ENCODE peak calls at places on chromosomes 16 and 17, in eight cellular contexts. B is prostate gland; O is body of pancreas; N is sigmoid colon; Y is heart left ventricle; K is WERI-Rb-1; Z is effector memory CD4-positive, alpha-beta T cell; A is small intestine. U is an unnamed sample.
A peak's percentile ranks its signal among the peaks of the same experiment; 100 is the strongest.

GRCh38 chr16:88768041-88768876 is 16.8 kb downstream of the PIEZO1 start:
- DNase-seq in Z (no peak), B (no peak), N (peak; percentile 96), Y (no peak), K (peak; percentile 94), O (peak; percentile 52), A (no peak), U (no peak)

GRCh38 chr16:75653926-75654325 is 6.4 kb downstream of the TERF2IP start:
- DNase-seq in Z (no peak), O (no peak), N (no peak), B (no peak), A (no peak), K (no peak), Y (no peak), U (no peak)

GRCh38 chr16:31003744-31004143 is 6.7 kb downstream of the STX1B start:
- DNase-seq in O (no peak), K (no peak), Y (no peak), B (no peak), N (no peak), Z (no peak), A (no peak), U (no peak)

GRCh38 chr16:85437161-85438052 is 175.7 kb upstream of the GSE1 start:
- DNase-seq in A (peak; percentile 84), Y (no peak), K (peak; percentile 91), Z (no peak), B (peak; percentile 83), N (peak; percentile 80), O (peak; percentile 91), U (peak; percentile 87)

GRCh38 chr16:27698266-27698665 is 148.3 kb downstream of the KATNIP start:
- DNase-seq in Z (no peak), A (peak; percentile 17), O (no peak), K (peak; percentile 90), B (no peak), Y (no peak), N (no peak), U (peak; percentile 96)

GRCh38 chr16:28131743-28132393 is 68.4 kb upstream of the GSG1L start:
- DNase-seq in Z (no peak), O (no peak), N (no peak), K (no peak), B (no peak), Y (no peak), A (no peak), U (no peak)

GRCh38 chr17:63996430-63997182 is 1.5 kb upstream of the PRR29 start:
- DNase-seq in N (peak; percentile 43), O (no peak), Y (no peak), K (no peak), B (no peak), A (no peak), Z (no peak), U (peak; percentile 39)

GRCh38 chr17:57823469-57824401 is 26.1 kb downstream of the MRPS23 start:
- DNase-seq in K (peak; percentile 66), Y (no peak), N (no peak), B (no peak), A (no peak), O (no peak), Z (no peak), U (no peak)

GRCh38 chr17:64783556-64784352 is 121.6 kb upstream of the SMURF2 start:
- DNase-seq in K (no peak), A (no peak), B (no peak), Y (no peak), O (no peak), N (no peak), Z (no peak), U (no peak)

GRCh38 chr17:76433693-76434092 is 19.3 kb downstream of the UBE2O start:
- DNase-seq in N (no peak), Z (no peak), Y (no peak), A (no peak), B (no peak), K (no peak), O (no peak), U (no peak)

GRCh38 chr16:11605564-11605886 is 18.8 kb upstream of the LITAF start:
- DNase-seq in Y (no peak), A (no peak), Z (no peak), K (no peak), B (no peak), N (no peak), O (no peak), U (no peak)

GRCh38 chr17:64061157-64061898 is 40.9 kb upstream of the ICAM2 start:
- DNase-seq in N (no peak), A (no peak), Z (no peak), Y (no peak), K (no peak), B (no peak), O (no peak), U (no peak)

GRCh38 chr17:73498854-73499597 is 145.2 kb downstream of the SDK2 start:
- DNase-seq in N (no peak), K (no peak), B (no peak), O (no peak), Z (no peak), A (no peak), Y (no peak), U (no peak)

GRCh38 chr16:938136-938535 is 32.6 kb downstream of the LMF1 start:
- DNase-seq in B (no peak), Z (no peak), O (no peak), N (no peak), Y (no peak), K (no peak), A (no peak), U (no peak)

GRCh38 chr16:935684-936083 is 35.1 kb downstream of the LMF1 start:
- DNase-seq in O (no peak), K (no peak), Y (no peak), Z (no peak), A (no peak), B (no peak), N (no peak), U (peak; percentile 29)

GRCh38 chr16:937723-938122 is 33.1 kb downstream of the LMF1 start:
- DNase-seq in K (no peak), Y (no peak), O (no peak), N (no peak), A (peak; percentile 40), B (no peak), Z (no peak), U (no peak)

GRCh38 chr16:939311-939710 is 31.5 kb downstream of the LMF1 start:
- DNase-seq in Y (no peak), K (no peak), N (no peak), Z (no peak), O (no peak), A (no peak), B (no peak), U (no peak)

GRCh38 chr16:937311-937710 is 33.5 kb downstream of the LMF1 start:
- DNase-seq in B (no peak), N (no peak), K (no peak), Y (no peak), Z (no peak), A (no peak), O (no peak), U (no peak)
- H3K9me3 ChIP-seq in B (no peaks in the 10 kb centered on the region), N (no peaks in the 10 kb centered on the region), K (peaks cover 8% of the 10 kb centered on the region), Y (peaks cover 18% of the 10 kb centered on the region), Z (peaks cover 6% of the 10 kb centered on the region), A (no peaks in the 10 kb centered on the region), O (peaks cover 5% of the 10 kb centered on the region), U (peaks cover 19% of the 10 kb centered on the region)

DNA sequence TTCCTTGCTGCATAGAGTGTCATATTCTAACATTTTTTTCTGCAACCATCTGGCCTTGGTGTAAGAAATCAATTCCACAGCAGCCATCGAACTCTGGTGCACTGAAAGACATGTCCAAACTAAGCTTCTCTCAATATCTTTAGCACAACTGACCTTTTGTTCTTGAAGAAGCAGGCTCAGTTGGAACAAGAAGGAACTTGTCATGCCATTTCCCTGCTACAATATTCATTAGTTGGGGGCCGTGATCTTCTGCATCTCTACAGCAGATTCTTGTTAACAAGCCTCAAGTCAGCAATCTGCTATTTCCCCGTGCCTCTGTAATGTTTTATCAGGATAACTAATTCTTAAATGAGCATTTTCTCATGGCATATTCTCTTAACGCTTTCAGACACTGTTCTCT is 1305.6 kb downstream of the CDH11 start:
- DNase-seq in O (no peak), A (no peak), Z (no peak), Y (no peak), N (no peak), K (no peak), B (no peak), U (no peak)
- H3K9me3 ChIP-seq in O (no peaks in the 10 kb centered on the region), A (no peaks in the 10 kb centered on the region), Z (no peaks in the 10 kb centered on the region), Y (no peaks in the 10 kb centered on the region), N (no peaks in the 10 kb centered on the region), K (no peaks in the 10 kb centered on the region), B (no peaks in the 10 kb centered on the region), U (no peaks in the 10 kb centered on the region)

GRCh38 chr16:7315813-7316212 is 16.8 kb upstream of the RBFOX1 start:
- DNase-seq in Z (no peak), B (no peak), Y (no peak), A (no peak), O (no peak), N (no peak), K (no peak), U (no peak)

GRCh38 chr16:7316266-7316888 is 16.3 kb upstream of the RBFOX1 start:
- DNase-seq in B (no peak), A (no peak), O (no peak), N (no peak), Z (no peak), Y (no peak), K (no peak), U (no peak)

GRCh38 chr16:7317982-7318381 is 14.7 kb upstream of the RBFOX1 start:
- DNase-seq in A (no peak), O (no peak), Y (no peak), K (no peak), B (no peak), Z (no peak), N (no peak), U (no peak)

GRCh38 chr16:7318661-7319060 is 14.0 kb upstream of the RBFOX1 start:
- DNase-seq in O (no peak), Y (no peak), B (no peak), N (no peak), K (no peak), A (no peak), Z (no peak), U (no peak)

GRCh38 chr16:7313170-7313569 is 19.5 kb upstream of the RBFOX1 start:
- DNase-seq in Y (no peak), O (no peak), K (peak; percentile 15), A (no peak), B (no peak), Z (no peak), N (no peak), U (peak; percentile 73)
- H3K9me3 ChIP-seq in Y (no peaks in the 10 kb centered on the region), O (no peaks in the 10 kb centered on the region), K (no peaks in the 10 kb centered on the region), A (peaks cover 2% of the 10 kb centered on the region), B (no peaks in the 10 kb centered on the region), Z (no peaks in the 10 kb centered on the region), N (no peaks in the 10 kb centered on the region), U (no peaks in the 10 kb centered on the region)

GRCh38 chr17:54196751-54197150 is 374.0 kb downstream of the KIF2B start:
- DNase-seq in Z (no peak), B (no peak), O (no peak), A (no peak), K (peak; percentile 54), Y (no peak), N (no peak), U (no peak)
- H3K9me3 ChIP-seq in Z (no peaks in the 10 kb centered on the region), B (no peaks in the 10 kb centered on the region), O (no peaks in the 10 kb centered on the region), A (no peaks in the 10 kb centered on the region), K (no peaks in the 10 kb centered on the region), Y (no peaks in the 10 kb centered on the region), N (no peaks in the 10 kb centered on the region), U (no peaks in the 10 kb centered on the region)

U was measured in endodermal cell.